ENCODE peak calls at places on chromosomes 16 and 17, in four cellular contexts. K, B, X and N are unnamed samples. For H3K9me3, the result is how much of the 10 kb centered on the place peaks cover.

GRCh38 chr16:16033208-16033717 is 83.8 kb downstream of the ABCC1 start:
- DNase-seq in K (no peak), B (no peak), X (no peak), N (no peak)

GRCh38 chr17:15247891-15248529 is 17.1 kb downstream of the PMP22 start:
- DNase-seq in K (no peak), B (no peak), X (no peak), N (no peak)

GRCh38 chr17:41695954-41696720 is 7.5 kb downstream of the EIF1 start:
- DNase-seq in K (peak), B (peak), X (peak), N (no peak)

GRCh38 chr17:59859444-59860025 is 33.2 kb downstream of the TUBD1 start:
- DNase-seq in K (no peak), B (no peak), X (no peak), N (no peak)

GRCh38 chr16:28166394-28167208 is 45.2 kb downstream of the XPO6 start:
- DNase-seq in K (no peak), B (no peak), X (peak), N (no peak)

GRCh38 chr17:63937920-63938319 is 5.8 kb upstream of the CD79B start:
- DNase-seq in K (no peak), B (no peak), X (no peak), N (no peak)

GRCh38 chr16:58211245-58211644 is 13.3 kb upstream of the CSNK2A2 start:
- DNase-seq in K (no peak), B (no peak), X (no peak), N (no peak)

GRCh38 chr16:72974142-72974769 is 73.7 kb downstream of the ZFHX3 start:
- DNase-seq in K (no peak), B (no peak), X (no peak), N (no peak)

GRCh38 chr16:57721356-57721755 is 14.2 kb upstream of the KATNB1 start:
- DNase-seq in K (no peak), B (no peak), X (no peak), N (no peak)

GRCh38 chr17:82217120-82217529 is 4.5 kb upstream of the CCDC57 start:
- DNase-seq in K (peak), B (no peak), X (peak), N (no peak)

GRCh38 chr17:2057714-2058520 is 3.0 kb downstream of the HIC1 start:
- DNase-seq in K (no peak), B (peak), X (no peak), N (no peak)

GRCh38 chr17:77429985-77430752 is 289.4 kb downstream of the SEC14L1 start:
- DNase-seq in K (peak), B (peak), X (peak), N (peak)

GRCh38 chr16:31869511-31870201 is 4.0 kb upstream of the ZNF267 start:
- DNase-seq in K (peak), B (no peak), X (no peak), N (peak)

GRCh38 chr17:72363336-72363620 is 242.5 kb downstream of the SOX9 start:
- DNase-seq in K (no peak), B (no peak), X (no peak), N (no peak)

GRCh38 chr17:54455251-54455868 is 445.3 kb upstream of the TOM1L1 start:
- DNase-seq in K (no peak), B (no peak), X (no peak), N (no peak)
- H3K9me3 ChIP-seq in K (under half), B (under half), X (under half), N (under half)

GRCh38 chr16:88288303-88288702 is 94.5 kb upstream of the ZNF469 start:
- DNase-seq in K (no peak), B (no peak), X (no peak), N (no peak)

GRCh38 chr16:88285514-88285822 is 97.3 kb upstream of the ZNF469 start:
- DNase-seq in K (no peak), B (no peak), X (no peak), N (no peak)

GRCh38 chr16:88286301-88286923 is 96.3 kb upstream of the ZNF469 start:
- DNase-seq in K (no peak), B (peak), X (no peak), N (no peak)

GRCh38 chr16:88289001-88289400 is 93.8 kb upstream of the ZNF469 start:
- DNase-seq in K (no peak), B (no peak), X (no peak), N (no peak)

GRCh38 chr16:88287219-88287618 is 95.5 kb upstream of the ZNF469 start:
- DNase-seq in K (no peak), B (no peak), X (no peak), N (no peak)
- H3K9me3 ChIP-seq in K (under half), B (under half), X (under half), N (under half)

GRCh38 chr16:35690413-35690812 is 2231.0 kb downstream of the TP53TG3F start:
- DNase-seq in K (no peak), B (no peak), X (no peak), N (peak)
- H3K9me3 ChIP-seq in K (under half), B (under half), X (under half), N (under half)

GRCh38 chr16:35754391-35755369 is 2295.3 kb downstream of the TP53TG3F start:
- DNase-seq in K (no peak), B (no peak), X (peak), N (no peak)
- H3K9me3 ChIP-seq in K (under half), B (under half), X (under half), N (under half)

GRCh38 chr16:35564148-35564547 is 2104.7 kb downstream of the TP53TG3F start:
- DNase-seq in K (no peak), B (no peak), X (no peak), N (no peak)

GRCh38 chr16:35562919-35563318 is 2103.5 kb downstream of the TP53TG3F start:
- DNase-seq in K (no peak), B (no peak), X (no peak), N (no peak)

GRCh38 chr16:35561346-35561745 is 2101.9 kb downstream of the TP53TG3F start:
- DNase-seq in K (no peak), B (no peak), X (no peak), N (no peak)

GRCh38 chr16:35560637-35560984 is 2101.2 kb downstream of the TP53TG3F start:
- DNase-seq in K (no peak), B (no peak), X (no peak), N (no peak)

GRCh38 chr16:35562471-35562870 is 2103.1 kb downstream of the TP53TG3F start:
- DNase-seq in K (no peak), B (no peak), X (no peak), N (no peak)
- H3K9me3 ChIP-seq in K (under half), B (under half), X (under half), N (under half)

DNA sequence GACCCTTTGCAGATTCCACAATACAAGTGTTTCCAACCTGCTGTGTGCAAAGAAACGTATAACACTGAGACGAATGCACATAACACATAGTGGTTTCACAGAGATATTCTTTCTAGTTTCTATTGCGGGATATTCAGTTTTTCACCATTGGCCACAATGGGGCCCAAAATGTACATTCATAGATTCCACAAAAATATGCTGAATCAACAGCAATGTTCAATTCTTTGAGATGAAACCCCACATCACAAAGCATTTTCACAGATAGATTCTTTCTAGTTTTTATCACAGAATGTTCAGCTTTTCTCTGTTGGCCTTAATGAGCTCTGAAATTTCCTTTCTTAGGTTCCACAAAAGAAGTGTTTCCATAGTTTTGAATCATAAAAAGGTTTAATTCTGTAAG is 2472.3 kb downstream of the TP53TG3F start:
- DNase-seq in K (no peak), B (no peak), X (no peak), N (no peak)
- H3K9me3 ChIP-seq in K (under half), B (under half), X (under half), N (under half)

GRCh38 chr17:68054296-68054900 is 18.9 kb downstream of the KPNA2 start:
- DNase-seq in K (peak), B (no peak), X (no peak), N (no peak)
- H3K9me3 ChIP-seq in K (under half), B (under half), X (under half), N (under half)

DNA sequence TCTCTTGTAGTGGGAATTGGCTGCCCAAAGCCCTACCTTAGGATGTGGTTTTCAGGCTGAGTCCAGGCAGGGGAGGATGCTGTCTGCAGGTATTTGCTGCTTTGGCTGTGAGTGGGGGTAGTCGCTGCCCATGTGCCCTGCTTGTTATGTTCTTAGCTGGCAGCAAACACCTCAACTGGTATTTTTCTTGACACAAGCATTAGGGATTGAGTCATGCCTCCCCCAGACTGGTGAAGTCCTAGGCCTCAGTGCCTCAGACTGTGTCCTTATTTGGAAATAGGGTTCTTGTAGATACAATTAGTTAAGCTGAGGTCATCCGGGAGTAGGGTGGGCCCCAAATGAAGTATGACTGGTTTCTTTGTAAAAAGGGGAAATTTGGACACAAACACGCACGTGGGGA is 808.3 kb upstream of the EEF2KMT start:
- DNase-seq in K (no peak), B (no peak), X (no peak), N (no peak)
- H3K9me3 ChIP-seq in K (under half), B (under half), X (under half), N (under half)

GRCh38 chr17:36994438-36994837 is 45.7 kb downstream of the AATF start:
- DNase-seq in K (no peak), B (no peak), X (no peak), N (no peak)

GRCh38 chr17:36999475-36999874 is 50.7 kb downstream of the AATF start:
- DNase-seq in K (no peak), B (no peak), X (no peak), N (no peak)
- H3K9me3 ChIP-seq in K (under half), B (under half), X (under half), N (under half)